ENCODE peak calls at places on chromosomes 5 and 9, in four cellular contexts. P is OCI-LY7, J is dorsolateral prefrontal cortex, T is cardiac fibroblast. G is an unnamed sample.

GRCh38 chr5:10441992-10442435 is 335 bp downstream of the ROPN1L start:
- DNase-seq in P (no peak), J (no peak), T (no peak), G (no peak)

GRCh38 chr9:23551171-23551795 is 274.8 kb downstream of the ELAVL2 start:
- DNase-seq in P (no peak), J (no peak), T (no peak), G (no peak)

GRCh38 chr5:1793301-1793740 is 6.3 kb downstream of the MRPL36 start:
- DNase-seq in P (peak; percentile 23), J (no peak), T (peak; percentile 65), G (no peak)

GRCh38 chr5:132260714-132261615 is 3.5 kb downstream of the PDLIM4 start:
- DNase-seq in P (no peak), J (peak; percentile 65), T (peak; percentile 88), G (peak; percentile 95)

GRCh38 chr5:69312459-69313160 is 20.0 kb downstream of the CCDC125 start:
- DNase-seq in P (no peak), J (no peak), T (no peak), G (no peak)

GRCh38 chr5:132294728-132295504 is 722 bp downstream of the SLC22A4 start:
- DNase-seq in P (no peak), J (no peak), T (peak; percentile 87), G (no peak)

GRCh38 chr9:137240321-137240840 is 706 bp upstream of the TUBB4B start:
- DNase-seq in P (peak; percentile 74), J (peak; percentile 74), T (peak; percentile 89), G (peak; percentile 18)

GRCh38 chr5:54883374-54884194 is 101.8 kb downstream of the ESM1 start:
- DNase-seq in P (no peak), J (no peak), T (peak; percentile 56), G (no peak)

GRCh38 chr5:2196416-2196815 is 313.7 kb upstream of the IRX4 start:
- DNase-seq in P (no peak), J (no peak), T (no peak), G (no peak)

GRCh38 chr5:35136386-35136785 is 88.6 kb upstream of the AGXT2 start:
- DNase-seq in P (no peak), J (no peak), T (peak; percentile 58), G (no peak)

GRCh38 chr5:149015126-149015525 is 47.7 kb downstream of the SH3TC2 start:
- DNase-seq in P (no peak), J (no peak), T (no peak), G (no peak)

GRCh38 chr9:125652771-125653170 is 54.2 kb downstream of the MAPKAP1 start:
- DNase-seq in P (no peak), J (no peak), T (no peak), G (no peak)

GRCh38 chr9:96522371-96522770 is 72.4 kb downstream of the HABP4 start:
- DNase-seq in P (no peak), J (no peak), T (no peak), G (no peak)

GRCh38 chr5:154757647-154758406 is 2.6 kb downstream of the LARP1 start:
- DNase-seq in P (peak; percentile 34), J (no peak), T (no peak), G (no peak)

GRCh38 chr5:153476767-153477166 is 13.7 kb upstream of the GRIA1 start:
- DNase-seq in P (no peak), J (no peak), T (peak; percentile 85), G (peak; percentile 38)

GRCh38 chr9:93648836-93649235 is 72.5 kb downstream of the PHF2 start:
- DNase-seq in P (no peak), J (peak; percentile 26), T (no peak), G (no peak)

GRCh38 chr9:89466451-89467277 is 31.2 kb downstream of the SEMA4D start:
- DNase-seq in P (no peak), J (peak; percentile 17), T (no peak), G (no peak)

GRCh38 chr5:1842026-1842819 is 40.5 kb downstream of the IRX4 start:
- DNase-seq in P (no peak), J (no peak), T (no peak), G (no peak)

GRCh38 chr9:19232830-19233194 is 2.3 kb downstream of the DENND4C start:
- DNase-seq in P (peak; percentile 30), J (no peak), T (peak; percentile 60), G (peak; percentile 64)

GRCh38 chr9:36337865-36338264 is 62.2 kb downstream of the RNF38 start:
- DNase-seq in P (no peak), J (no peak), T (peak; percentile 77), G (no peak)

GRCh38 chr9:135489188-135489918 is 9.8 kb downstream of the PPP1R26 start:
- DNase-seq in P (no peak), J (no peak), T (no peak), G (no peak)

GRCh38 chr5:146283344-146283761 is 55.3 kb upstream of the POU4F3 start:
- DNase-seq in P (no peak), J (no peak), T (peak; percentile 79), G (peak; percentile 90)

GRCh38 chr5:86232246-86232645 is 385.5 kb upstream of the COX7C start:
- DNase-seq in P (no peak), J (no peak), T (no peak), G (no peak)

GRCh38 chr9:131624636-131625241 is 79.4 kb downstream of the PRRT1B start:
- DNase-seq in P (no peak), J (no peak), T (no peak), G (no peak)

GRCh38 chr5:178143901-178144300 is 9.8 kb downstream of the NHP2 start:
- DNase-seq in P (no peak), J (no peak), T (peak; percentile 77), G (no peak)

GRCh38 chr9:96553070-96553469 is 66.6 kb downstream of the CDC14B start:
- DNase-seq in P (no peak), J (no peak), T (peak; percentile 70), G (peak; percentile 51)

GRCh38 chr5:175681045-175681974 is 23.4 kb downstream of the HRH2 start:
- DNase-seq in P (no peak), J (no peak), T (peak; percentile 12), G (no peak)

GRCh38 chr5:75667586-75667985 is 49.7 kb downstream of the POC5 start:
- DNase-seq in P (no peak), J (no peak), T (no peak), G (no peak)
- TF ChIP-seq CTCF in P (peak; percentile 41), J (no peak), T (no peak), G (peak; percentile 6)

GRCh38 chr9:120474579-120475243 is 105.3 kb downstream of the CDK5RAP2 start:
- DNase-seq in P (no peak), J (no peak), T (peak; percentile 51), G (no peak)
- H3K4me3 ChIP-seq in P (no peak overlapping the region), J (no peak overlapping the region), T (no peak overlapping the region), G (no peak overlapping the region)

GRCh38 chr5:173453167-173453566 is 125.0 kb upstream of the STC2 start:
- DNase-seq in P (no peak), J (no peak), T (no peak), G (no peak)

GRCh38 chr5:173452098-173452497 is 123.9 kb upstream of the STC2 start:
- DNase-seq in P (no peak), J (no peak), T (peak; percentile 75), G (no peak)

GRCh38 chr5:173451651-173452050 is 123.4 kb upstream of the STC2 start:
- DNase-seq in P (no peak), J (no peak), T (no peak), G (no peak)

GRCh38 chr5:173452506-173452905 is 124.3 kb upstream of the STC2 start:
- DNase-seq in P (no peak), J (no peak), T (no peak), G (no peak)

GRCh38 chr5:173451031-173451430 is 122.8 kb upstream of the STC2 start:
- DNase-seq in P (peak; percentile 37), J (no peak), T (peak; percentile 28), G (no peak)
- TF ChIP-seq CTCF in P (peak; percentile 76), J (peak; percentile 52), T (peak; percentile 46), G (peak; percentile 43)

DNA sequence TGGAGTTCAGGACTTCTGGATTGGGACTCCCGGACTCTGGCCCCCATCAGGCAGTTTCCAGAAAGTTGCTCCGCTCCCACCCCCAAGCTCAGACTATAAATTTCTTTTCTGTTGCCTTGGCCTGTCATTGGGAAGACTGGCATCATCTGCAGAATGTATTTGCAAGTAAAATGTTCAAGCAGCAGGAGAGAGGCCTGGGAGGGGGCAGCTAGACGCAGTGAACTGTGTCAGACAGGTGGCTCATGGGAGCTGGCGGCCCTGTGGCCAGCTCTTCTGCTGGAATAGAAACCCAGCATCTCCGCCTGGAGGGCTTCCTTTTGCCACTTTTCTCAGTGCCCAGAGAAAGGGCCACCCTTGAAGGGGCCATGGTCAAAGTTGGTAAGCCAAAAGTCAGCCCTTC is 16.0 kb downstream of the INSYN2B start:
- DNase-seq in P (no peak), J (no peak), T (no peak), G (no peak)
- H3K4me3 ChIP-seq in P (no peak overlapping the region), J (no peak overlapping the region), T (no peak overlapping the region), G (no peak overlapping the region)

GRCh38 chr9:78858266-78858665 is 561.3 kb downstream of the PSAT1 start:
- DNase-seq in P (no peak), J (no peak), T (no peak), G (no peak)

GRCh38 chr9:78857371-78858225 is 560.7 kb downstream of the PSAT1 start:
- DNase-seq in P (no peak), J (no peak), T (no peak), G (no peak)

GRCh38 chr9:78856781-78857180 is 559.9 kb downstream of the PSAT1 start:
- DNase-seq in P (no peak), J (no peak), T (no peak), G (no peak)

GRCh38 chr9:78863531-78863930 is 566.6 kb downstream of the PSAT1 start:
- DNase-seq in P (no peak), J (no peak), T (no peak), G (no peak)

DNA sequence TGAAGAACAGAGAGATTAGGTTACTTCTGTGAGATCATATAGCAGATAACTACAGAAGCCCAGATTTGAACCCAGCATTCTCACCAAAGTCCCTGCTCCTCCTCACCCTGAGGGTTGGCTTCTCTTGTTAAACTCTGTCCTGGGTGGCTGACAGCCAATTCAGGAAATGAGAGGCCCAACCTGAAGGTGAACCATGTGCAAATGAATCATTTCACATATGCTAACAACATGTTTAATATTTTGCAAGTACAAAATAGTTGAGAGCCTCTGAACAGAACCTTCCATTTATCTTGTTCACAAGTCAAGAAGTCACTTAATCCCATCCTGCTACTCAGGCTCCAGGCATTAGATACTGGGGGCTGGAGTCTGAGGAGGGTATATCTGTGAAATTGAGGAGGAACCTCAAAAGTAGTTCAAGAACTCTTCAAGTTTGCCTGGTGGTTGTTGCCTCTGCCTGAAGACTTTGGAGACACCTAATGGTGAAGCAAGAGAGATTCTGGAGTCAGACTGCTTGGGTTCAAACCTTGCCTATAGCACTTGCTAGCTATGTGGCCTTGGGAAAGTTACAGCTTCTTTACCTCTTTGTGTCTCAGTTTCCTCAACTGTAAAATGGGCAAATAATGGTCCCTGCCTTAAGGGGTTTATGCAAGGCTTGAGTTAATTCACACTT is 564.0 kb downstream of the PSAT1 start:
- DNase-seq in P (no peak), J (no peak), T (peak; percentile 70), G (peak; percentile 34)
- TF ChIP-seq CTCF in P (no peak), J (no peak), T (peak; percentile 4), G (peak; percentile 6)

GRCh38 chr9:129139993-129140396 is 28.8 kb downstream of the PTPA start:
- DNase-seq in P (peak; percentile 96), J (peak; percentile 84), T (peak; percentile 100), G (peak; percentile 99)
- H3K4me3 ChIP-seq in P (peak overlapping the region; percentile 64), J (peak overlapping the region; percentile 41), T (peak overlapping the region; percentile 49), G (peak overlapping the region; percentile 46)